ENCODE peak calls at places on chromosome 7, in nine cellular contexts. O, E, C, G, Y, N, D, J and S are unnamed samples.

GRCh38 chr7:44977304-44977858 is 1.4 kb downstream of the MYO1G start:
- DNase-seq in O (no peak), E (no peak), C (no peak), G (no peak), Y (no peak), N (no peak), D (no peak), J (no peak), S (no peak)

GRCh38 chr7:28524978-28525377 is 112.7 kb downstream of the CREB5 start:
- DNase-seq in O (no peak), E (no peak), C (no peak), G (no peak), Y (no peak), N (no peak), D (no peak), J (no peak), S (no peak)

GRCh38 chr7:121286742-121287699 is 41.8 kb upstream of the WNT16 start:
- DNase-seq in O (no peak), E (no peak), C (no peak), G (no peak), Y (no peak), N (no peak), D (peak), J (no peak), S (no peak)

GRCh38 chr7:40221836-40222235 is 87.0 kb downstream of the SUGCT start:
- DNase-seq in O (no peak), E (no peak), C (no peak), G (no peak), Y (no peak), N (peak), D (peak), J (peak), S (no peak)

GRCh38 chr7:143000648-143001047 is 26.3 kb downstream of the OR9A2 start:
- DNase-seq in O (no peak), E (no peak), C (no peak), G (no peak), Y (no peak), N (no peak), D (no peak), J (no peak), S (no peak)

GRCh38 chr7:44398506-44398905 is 73.1 kb upstream of the CAMK2B start:
- DNase-seq in O (no peak), E (no peak), C (no peak), G (no peak), Y (peak), N (no peak), D (no peak), J (no peak), S (peak)

GRCh38 chr7:72391821-72392377 is 20.2 kb downstream of the CALN1 start:
- DNase-seq in O (no peak), E (no peak), C (no peak), G (no peak), Y (no peak), N (no peak), D (no peak), J (no peak), S (no peak)

GRCh38 chr7:87961754-87962153 is 27.7 kb downstream of the ADAM22 start:
- DNase-seq in O (no peak), E (no peak), C (no peak), G (no peak), Y (no peak), N (no peak), D (no peak), J (no peak), S (no peak)

GRCh38 chr7:42351313-42351935 is 114.4 kb upstream of the GLI3 start:
- DNase-seq in O (no peak), E (no peak), C (no peak), G (no peak), Y (no peak), N (peak), D (no peak), J (no peak), S (no peak)

GRCh38 chr7:25820432-25821040 is 331.5 kb upstream of the NFE2L3 start:
- DNase-seq in O (no peak), E (no peak), C (peak), G (no peak), Y (no peak), N (no peak), D (no peak), J (no peak), S (no peak)

GRCh38 chr7:105861252-105861651 is 15.1 kb downstream of the ATXN7L1 start:
- DNase-seq in O (no peak), E (no peak), C (no peak), G (no peak), Y (no peak), N (no peak), D (no peak), J (no peak), S (no peak)

GRCh38 chr7:21251166-21251806 is 176.6 kb upstream of the SP4 start:
- DNase-seq in O (no peak), E (no peak), C (peak), G (no peak), Y (no peak), N (no peak), D (no peak), J (no peak), S (no peak)

GRCh38 chr7:21256310-21256877 is 171.5 kb upstream of the SP4 start:
- DNase-seq in O (no peak), E (no peak), C (peak), G (no peak), Y (no peak), N (peak), D (peak), J (no peak), S (no peak)

GRCh38 chr7:21253740-21254687 is 173.9 kb upstream of the SP4 start:
- DNase-seq in O (peak), E (peak), C (peak), G (no peak), Y (no peak), N (peak), D (peak), J (no peak), S (no peak)
- TF ChIP-seq CTCF in O (peak), E (peak), C (peak), G (peak), Y (no peak), N (peak), D (peak), J (peak), S (peak)

GRCh38 chr7:116592041-116592355 is 67.2 kb downstream of the CAV1 start:
- DNase-seq in O (no peak), E (no peak), C (no peak), G (no peak), Y (no peak), N (no peak), D (no peak), J (no peak), S (no peak)
- TF ChIP-seq CTCF in O (peak), E (no peak), C (no peak), G (no peak), Y (no peak), N (no peak), D (no peak), J (no peak), S (peak)

DNA sequence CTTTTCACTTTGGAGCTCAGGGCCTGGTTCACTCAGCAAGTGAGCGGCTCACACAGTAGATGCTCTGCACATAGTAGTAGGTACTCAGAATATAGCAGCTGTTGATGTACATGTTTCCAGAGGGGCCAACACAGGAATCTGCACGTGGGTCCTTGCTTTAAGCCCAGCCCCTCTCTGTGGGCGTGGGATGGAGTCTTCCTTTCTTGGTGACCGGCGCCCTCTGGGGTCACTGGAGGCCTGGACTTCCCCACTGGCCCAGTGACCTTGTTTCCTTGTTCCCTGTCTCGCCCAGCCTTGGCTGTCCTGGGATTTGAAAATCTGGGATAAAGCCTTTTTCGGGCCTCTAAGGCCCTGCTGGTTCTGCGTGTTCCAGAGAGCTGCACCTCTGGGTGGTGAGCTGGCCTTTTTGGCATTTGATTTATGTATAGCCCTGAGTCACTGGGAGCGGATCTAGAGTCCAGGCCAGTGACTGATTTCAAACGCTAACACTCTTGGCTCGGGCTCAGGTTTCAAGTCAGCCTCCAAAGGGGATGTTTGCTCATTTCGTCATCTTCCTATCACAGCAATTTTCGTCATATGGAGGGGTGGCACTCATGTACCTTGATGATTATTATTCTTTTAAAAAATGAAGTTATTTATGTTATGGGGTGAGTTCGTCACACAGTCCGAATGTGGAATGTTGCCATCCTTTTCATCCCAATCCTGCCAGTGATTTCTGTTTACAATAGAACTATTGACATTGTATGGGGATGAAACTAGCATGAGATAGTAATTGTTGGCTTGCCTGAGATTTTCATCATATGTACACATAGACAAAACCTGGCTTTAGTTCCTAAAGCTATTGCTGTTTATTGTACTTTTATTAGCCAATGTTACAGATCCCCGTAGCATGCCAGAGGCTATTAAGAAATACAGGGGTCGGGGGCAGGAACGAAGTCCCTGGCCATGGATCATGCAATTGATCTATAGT is 65.5 kb downstream of the CUX1 start:
- DNase-seq in O (peak), E (peak), C (peak), G (peak), Y (peak), N (peak), D (peak), J (peak), S (peak)
- TF ChIP-seq CTCF in O (no peak), E (no peak), C (peak), G (no peak), Y (no peak), N (no peak), D (no peak), J (no peak), S (peak)

GRCh38 chr7:29563590-29564454 is at the start of gene PRR15:
- DNase-seq in O (no peak), E (peak), C (peak), G (peak), Y (no peak), N (no peak), D (no peak), J (no peak), S (no peak)

GRCh38 chr7:29565634-29565981 is 2.0 kb downstream of the PRR15 start:
- DNase-seq in O (no peak), E (peak), C (no peak), G (no peak), Y (no peak), N (no peak), D (no peak), J (no peak), S (no peak)

GRCh38 chr7:29565982-29566746 is 2.5 kb downstream of the PRR15 start:
- DNase-seq in O (no peak), E (no peak), C (peak), G (peak), Y (no peak), N (no peak), D (no peak), J (no peak), S (no peak)

GRCh38 chr7:29565186-29565540 is 1.5 kb downstream of the PRR15 start:
- DNase-seq in O (no peak), E (no peak), C (no peak), G (no peak), Y (no peak), N (peak), D (peak), J (no peak), S (no peak)

GRCh38 chr7:29564455-29565185 is 985 bp downstream of the PRR15 start:
- DNase-seq in O (no peak), E (peak), C (peak), G (peak), Y (no peak), N (peak), D (peak), J (no peak), S (peak)
- TF ChIP-seq CTCF in O (no peak), E (no peak), C (no peak), G (no peak), Y (no peak), N (no peak), D (no peak), J (no peak), S (no peak)

DNA sequence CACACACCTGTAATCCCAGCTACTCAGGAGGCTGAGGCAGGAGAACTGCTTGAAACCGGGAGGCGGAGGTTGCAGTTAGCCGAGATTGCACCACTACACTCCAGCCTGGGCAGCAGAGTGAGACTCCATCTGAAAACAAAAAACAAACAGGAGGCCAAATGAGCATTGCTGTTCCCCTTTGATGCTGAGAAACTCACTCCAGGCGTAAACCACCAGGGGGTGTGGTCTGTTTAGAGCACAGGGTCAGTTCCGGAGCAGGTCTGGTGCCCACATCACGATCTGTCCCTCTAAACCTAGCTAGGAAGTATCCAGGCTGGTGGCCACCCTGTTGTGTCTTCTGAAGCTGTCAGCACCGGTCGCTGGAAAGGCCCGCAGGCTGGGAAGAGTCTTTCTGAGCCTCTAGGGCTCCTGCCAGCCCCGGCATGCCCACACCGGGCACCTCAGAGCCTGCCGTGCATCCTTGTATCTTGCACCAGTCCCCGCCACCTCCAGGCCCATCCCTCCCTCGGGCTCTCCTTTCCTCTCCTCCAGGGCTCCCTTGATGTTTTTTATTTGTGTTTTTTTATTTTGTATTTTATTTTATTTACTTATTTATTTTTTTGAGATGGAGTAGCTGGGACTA is 66.3 kb upstream of the SH2B2 start:
- DNase-seq in O (no peak), E (no peak), C (no peak), G (no peak), Y (no peak), N (no peak), D (no peak), J (no peak), S (no peak)
- TF ChIP-seq CTCF in O (no peak), E (no peak), C (no peak), G (no peak), Y (no peak), N (no peak), D (no peak), J (no peak), S (no peak)

DNA sequence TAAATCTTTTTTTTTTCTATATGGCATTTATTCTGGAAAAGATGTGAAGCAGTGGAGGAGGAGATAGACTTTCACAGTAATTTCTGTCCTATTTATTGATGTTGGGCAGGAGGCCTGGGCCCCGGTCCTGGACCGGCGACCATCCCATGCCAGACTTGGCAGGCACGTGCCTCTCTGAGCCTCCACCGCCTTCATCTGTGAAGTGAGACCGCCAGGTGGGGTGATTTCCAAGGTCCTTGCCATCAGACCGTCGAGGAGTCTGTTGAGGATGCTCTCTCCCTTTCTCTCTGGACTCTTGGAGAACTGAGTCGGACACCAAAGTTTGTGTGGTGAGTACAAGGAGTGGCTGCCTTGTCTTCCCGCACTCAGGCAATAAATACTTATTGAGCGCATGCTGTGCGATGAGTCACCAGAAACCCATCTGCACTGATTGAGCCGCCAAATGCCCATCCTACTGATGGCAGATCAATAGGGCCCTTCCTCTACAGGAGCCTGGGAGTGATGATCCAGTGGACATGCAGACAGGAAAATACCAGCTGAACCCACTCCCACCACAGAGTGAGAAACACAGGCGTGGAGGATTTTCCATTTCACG is 11.3 kb upstream of the PRKAG2 start:
- DNase-seq in O (no peak), E (no peak), C (peak), G (no peak), Y (no peak), N (no peak), D (no peak), J (no peak), S (no peak)
- TF ChIP-seq CTCF in O (no peak), E (no peak), C (peak), G (no peak), Y (no peak), N (no peak), D (no peak), J (no peak), S (no peak)